ENCODE peak calls at places on chromosomes 16 and 17, in seven cellular contexts. T is breast epithelium, W is heart left ventricle, R is prostate gland, C is body of pancreas, K is tibial nerve, N is GM12891. J is an unnamed sample.

GRCh38 chr17:34400301-34400931 is 37.4 kb upstream of the CCL1 start:
- DNase-seq in N (no peak), K (no peak), R (no peak), W (no peak), T (no peak), C (no peak), J (no peak)

GRCh38 chr16:85979605-85980004 is 80.6 kb downstream of the IRF8 start:
- DNase-seq in N (no peak), T (no peak), C (no peak), K (no peak), W (no peak), R (no peak), J (no peak)

GRCh38 chr17:22138861-22139469 is 446.6 kb downstream of the KCNJ18 start:
- DNase-seq in T (no peak), W (no peak), K (no peak), C (no peak), R (no peak), N (no peak), J (no peak)

GRCh38 chr16:26816266-26816665 is 250.5 kb upstream of the C16orf82 start:
- DNase-seq in C (no peak), N (no peak), R (no peak), T (no peak), W (no peak), K (no peak), J (no peak)

GRCh38 chr17:73291260-73291801 is 20.5 kb downstream of the CDC42EP4 start:
- DNase-seq in K (peak; percentile 58), N (peak; percentile 55), W (peak; percentile 73), C (peak; percentile 66), R (no peak), T (no peak), J (peak; percentile 76)

GRCh38 chr16:69105501-69106361 is at the start of gene HAS3:
- DNase-seq in W (peak; percentile 40), T (no peak), R (peak; percentile 52), N (peak; percentile 75), K (no peak), C (peak; percentile 77), J (peak; percentile 29)

GRCh38 chr16:53999841-54000240 is 286.7 kb downstream of the IRX3 start:
- DNase-seq in N (no peak), R (no peak), T (no peak), W (no peak), C (no peak), K (no peak), J (no peak)

GRCh38 chr17:78672880-78673371 is 95.7 kb upstream of the DNAH17 start:
- DNase-seq in N (no peak), K (no peak), W (no peak), T (no peak), R (no peak), C (no peak), J (no peak)

GRCh38 chr17:64091571-64091970 is 38.4 kb downstream of the ERN1 start:
- DNase-seq in T (no peak), R (no peak), K (no peak), C (no peak), N (no peak), W (no peak), J (no peak)

GRCh38 chr17:64092111-64092510 is 37.8 kb downstream of the ERN1 start:
- DNase-seq in N (no peak), K (no peak), C (no peak), W (no peak), T (no peak), R (no peak), J (no peak)

GRCh38 chr17:64090144-64090543 is 39.8 kb downstream of the ERN1 start:
- DNase-seq in K (no peak), W (no peak), N (no peak), R (no peak), T (no peak), C (no peak), J (no peak)

GRCh38 chr17:64092952-64093451 is 36.9 kb downstream of the ERN1 start:
- DNase-seq in W (no peak), N (no peak), T (no peak), C (peak; percentile 51), K (no peak), R (no peak), J (no peak)

DNA sequence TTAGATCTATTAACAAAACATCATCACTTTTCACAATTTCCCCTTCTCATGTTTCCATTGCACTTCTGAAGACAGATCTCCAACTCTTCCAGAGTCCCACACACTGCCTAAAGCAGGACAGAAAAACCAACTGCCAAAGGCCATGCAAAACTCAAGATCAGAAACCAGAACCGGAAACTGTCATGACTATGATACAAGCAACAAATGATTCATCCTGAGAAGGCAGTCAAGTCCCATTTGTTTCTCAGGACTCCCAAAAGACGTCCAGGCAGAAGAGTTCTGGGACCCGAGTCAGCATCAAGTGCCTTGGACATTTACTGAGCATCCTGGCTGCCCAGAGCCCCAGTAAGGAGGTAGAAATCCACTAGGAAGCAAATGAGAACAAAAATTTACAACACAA is 38.8 kb downstream of the ERN1 start:
- DNase-seq in T (no peak), R (no peak), K (no peak), C (no peak), N (peak; percentile 27), W (no peak), J (no peak)
- TF ChIP-seq POLR2A in T (no peak), R (no peak), K (no peak), C (no peak), N (no peak), W (no peak), J (no peak)

GRCh38 chr17:72193395-72194106 is 72.7 kb downstream of the SOX9 start:
- DNase-seq in R (no peak), K (no peak), N (no peak), C (no peak), W (peak; percentile 67), T (no peak), J (peak; percentile 53)

GRCh38 chr17:72191356-72191755 is 70.5 kb downstream of the SOX9 start:
- DNase-seq in T (no peak), N (no peak), W (no peak), R (no peak), K (no peak), C (no peak), J (peak; percentile 37)

GRCh38 chr17:72192409-72193192 is 71.8 kb downstream of the SOX9 start:
- DNase-seq in R (no peak), C (no peak), K (no peak), N (no peak), T (no peak), W (peak; percentile 71), J (no peak)

GRCh38 chr17:72189781-72190593 is 69.2 kb downstream of the SOX9 start:
- DNase-seq in T (no peak), K (no peak), W (no peak), R (no peak), N (no peak), C (no peak), J (peak; percentile 42)

DNA sequence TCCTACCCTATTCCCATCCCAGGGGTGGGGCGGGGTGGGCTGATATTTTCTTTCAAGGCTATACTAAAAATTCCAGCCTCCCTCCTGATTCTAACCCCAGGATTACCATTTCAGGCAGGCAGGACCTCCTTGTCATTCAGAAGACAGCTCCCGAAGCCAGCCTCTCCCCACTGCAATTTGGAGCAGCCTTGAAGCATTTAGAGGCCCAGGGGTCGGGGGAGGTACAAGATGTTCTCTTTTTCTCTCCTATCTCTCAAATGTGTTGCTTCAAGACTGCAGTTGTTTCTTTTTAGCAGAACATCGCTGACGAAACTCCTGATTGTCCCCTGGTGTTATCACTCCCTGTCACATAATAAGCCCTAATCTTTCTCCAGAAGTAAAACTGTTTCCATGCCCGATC is 71.1 kb downstream of the SOX9 start:
- DNase-seq in T (no peak), K (peak; percentile 34), N (no peak), C (no peak), W (peak; percentile 65), R (no peak), J (no peak)
- TF ChIP-seq POLR2A in T (no peak), K (no peak), N (no peak), C (no peak), W (no peak), R (no peak), J (no peak)

GRCh38 chr16:351804-352520 is 561 bp downstream of the AXIN1 start:
- DNase-seq in R (no peak), C (peak; percentile 46), N (no peak), W (no peak), K (no peak), T (no peak), J (no peak)

GRCh38 chr16:353404-354285 is 1.1 kb upstream of the AXIN1 start:
- DNase-seq in T (no peak), K (no peak), R (no peak), W (no peak), N (no peak), C (no peak), J (no peak)

GRCh38 chr16:354971-355441 is 2.5 kb upstream of the AXIN1 start:
- DNase-seq in R (no peak), W (no peak), N (no peak), K (no peak), T (no peak), C (no peak), J (no peak)

GRCh38 chr16:354286-354881 is 1.9 kb upstream of the AXIN1 start:
- DNase-seq in W (no peak), N (no peak), K (no peak), C (no peak), T (no peak), R (peak; percentile 54), J (no peak)

DNA sequence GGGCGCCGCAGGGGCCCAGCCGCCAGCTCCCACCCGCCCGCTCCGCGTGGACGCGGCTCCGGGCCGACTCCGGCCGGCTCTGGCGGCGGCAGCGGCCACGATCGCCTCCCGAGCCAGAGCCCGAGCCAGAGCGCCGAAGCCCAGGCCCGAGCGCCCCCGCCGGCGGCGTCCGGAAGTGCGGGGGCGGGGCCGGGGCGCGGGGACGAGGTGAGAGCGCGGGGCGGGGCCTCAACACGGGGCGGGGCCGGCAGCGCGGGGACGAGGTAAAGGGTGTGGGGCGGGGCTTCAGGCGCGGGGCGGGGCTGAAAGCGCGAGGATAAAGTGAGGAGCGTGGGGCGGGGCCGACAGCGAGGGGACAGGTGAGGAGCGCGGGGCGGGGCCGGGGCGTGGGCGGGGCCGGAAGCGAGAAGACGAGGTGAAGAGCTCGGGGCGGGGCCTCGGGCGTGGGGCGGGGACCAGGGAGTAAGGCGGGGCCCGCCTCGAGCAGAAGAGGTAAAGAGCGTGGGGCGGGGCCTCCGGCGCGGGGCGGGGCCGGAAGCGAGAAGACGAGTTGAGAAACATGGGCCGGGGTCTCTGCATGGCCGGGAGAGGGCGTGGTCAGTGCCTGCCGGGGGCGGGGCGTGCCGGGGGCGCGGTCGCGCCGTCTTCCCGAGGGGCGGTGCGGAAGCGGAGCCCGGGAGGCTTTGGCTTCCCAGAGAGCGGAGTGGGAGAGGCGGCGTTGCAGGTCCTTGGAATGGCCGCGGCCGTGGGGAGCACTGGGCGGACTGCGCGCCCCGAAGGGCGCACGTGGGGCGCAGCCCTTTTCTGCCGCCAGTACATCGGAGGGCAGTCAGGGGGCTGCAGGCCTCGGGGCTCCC is at the start of gene AXIN1:
- DNase-seq in T (peak; percentile 100), R (peak; percentile 100), C (peak; percentile 100), W (peak; percentile 99), K (peak; percentile 100), N (peak; percentile 92), J (peak; percentile 100)
- TF ChIP-seq POLR2A in T (no peak), R (peak; percentile 98), C (peak; percentile 66), W (peak; percentile 79), K (no peak), N (no peak), J (no peak)

DNA sequence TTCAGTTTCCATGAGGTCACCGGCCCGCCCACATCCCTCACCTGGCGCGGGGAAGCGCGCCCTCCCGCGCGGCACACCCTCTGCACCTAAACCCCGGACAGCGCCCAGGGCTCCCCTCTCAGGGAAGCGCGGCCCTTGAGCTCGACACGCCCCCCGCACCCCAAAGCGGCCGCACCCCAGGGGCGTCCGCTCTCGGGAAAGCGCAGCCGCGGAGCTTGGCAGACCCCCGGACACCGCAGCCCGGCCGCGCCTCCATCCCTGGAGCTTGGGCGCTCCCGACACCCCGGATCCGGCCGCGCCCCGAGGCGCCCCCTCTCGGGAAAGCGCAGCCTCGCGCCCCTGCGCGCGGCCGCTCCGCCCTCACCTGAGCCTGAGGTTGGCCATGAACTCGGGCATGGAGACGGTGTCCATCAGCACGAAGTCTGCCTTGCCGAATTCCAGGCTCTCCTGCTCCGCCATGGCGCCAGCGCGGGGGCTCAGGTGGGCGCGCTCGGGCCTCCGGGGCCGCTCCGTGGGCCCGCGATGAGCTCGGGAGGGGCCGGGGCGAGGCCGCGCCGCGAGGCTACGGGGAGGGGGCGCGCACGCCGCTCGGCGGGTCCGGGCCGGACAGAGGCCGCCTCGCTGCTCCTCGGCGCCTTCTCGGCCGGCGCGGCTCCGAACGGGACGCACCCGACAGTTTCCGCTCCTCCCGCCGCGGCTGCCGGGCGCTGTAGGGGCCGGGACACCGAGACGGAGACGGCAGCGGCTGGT is at the start of gene MYO1D:
- DNase-seq in K (no peak), N (peak; percentile 48), R (peak; percentile 53), T (peak; percentile 68), C (peak; percentile 87), W (peak; percentile 41), J (peak; percentile 90)
- TF ChIP-seq POLR2A in K (peak; percentile 41), N (no peak), R (peak; percentile 92), T (no peak), C (peak; percentile 76), W (peak; percentile 79), J (no peak)